ENCODE peak calls at places on chromosomes 11 and 22, in ten cellular contexts. N is HuH-7, Z is SJSA1, D is Daoy, Q is NCI-H446 treated with DMSO at 0.1 percent for 48 hours, J is right lobe of liver, F is skeletal muscle cell, V is cerebellum, P is T-helper 17 cell, G is aorta. E is an unnamed sample.

GRCh38 chr11:116217441-116217840 is 555.3 kb downstream of the BUD13 start:
- DNase-seq in N (no peak), Z (no peak), D (no peak), Q (no peak), J (no peak), F (no peak), V (no peak), P (no peak), G (no peak), E (no peak)

GRCh38 chr11:47667135-47667534 is 24.8 kb upstream of the MTCH2 start:
- DNase-seq in N (no peak), Z (no peak), D (no peak), Q (peak; percentile 83), J (no peak), F (peak; percentile 9), V (no peak), P (no peak), G (no peak), E (no peak)

GRCh38 chr11:123060265-123061000 is 1.5 kb downstream of the HSPA8 start:
- DNase-seq in N (no peak), Z (no peak), D (no peak), Q (no peak), J (no peak), F (no peak), V (no peak), P (no peak), G (no peak), E (no peak)

GRCh38 chr22:39220450-39220849 is 24.3 kb downstream of the PDGFB start:
- DNase-seq in N (no peak), Z (no peak), D (no peak), Q (no peak), J (no peak), F (no peak), V (no peak), P (no peak), G (no peak), E (no peak)

GRCh38 chr11:8775341-8776133 is 92.9 kb downstream of the RPL27A start:
- DNase-seq in N (no peak), Z (no peak), D (no peak), Q (no peak), J (no peak), F (no peak), V (no peak), P (no peak), G (no peak), E (no peak)

GRCh38 chr11:78790784-78791183 is 216.1 kb upstream of the NARS2 start:
- DNase-seq in N (no peak), Z (no peak), D (no peak), Q (no peak), J (no peak), F (no peak), V (no peak), P (no peak), G (no peak), E (no peak)

GRCh38 chr11:94883878-94884277 is 89.5 kb downstream of the CWC15 start:
- DNase-seq in N (no peak), Z (no peak), D (no peak), Q (no peak), J (no peak), F (no peak), V (no peak), P (no peak), G (no peak), E (no peak)

GRCh38 chr22:25545677-25546076 is 18.8 kb upstream of the GRK3 start:
- DNase-seq in N (no peak), Z (no peak), D (no peak), Q (no peak), J (no peak), F (no peak), V (no peak), P (no peak), G (no peak), E (no peak)

GRCh38 chr11:19344661-19345518 is 104.1 kb upstream of the E2F8 start:
- DNase-seq in N (peak; percentile 26), Z (no peak), D (peak; percentile 53), Q (no peak), J (peak; percentile 62), F (no peak), V (peak; percentile 57), P (no peak), G (peak; percentile 82), E (no peak)

GRCh38 chr11:26143553-26144308 is 188.2 kb upstream of the ANO3 start:
- DNase-seq in N (no peak), Z (no peak), D (no peak), Q (no peak), J (no peak), F (no peak), V (no peak), P (no peak), G (no peak), E (no peak)

GRCh38 chr11:4060182-4060923 is 34.2 kb upstream of the RRM1 start:
- DNase-seq in N (peak; percentile 58), Z (no peak), D (no peak), Q (no peak), J (no peak), F (no peak), V (no peak), P (no peak), G (no peak), E (no peak)

GRCh38 chr11:2202071-2202899 is 30.7 kb upstream of the TH start:
- DNase-seq in N (no peak), Z (no peak), D (no peak), Q (no peak), J (peak; percentile 55), F (no peak), V (no peak), P (no peak), G (peak; percentile 63), E (no peak)

GRCh38 chr11:8329336-8329735 is 65.7 kb upstream of the LMO1 start:
- DNase-seq in N (no peak), Z (no peak), D (no peak), Q (no peak), J (no peak), F (no peak), V (no peak), P (no peak), G (peak; percentile 30), E (no peak)

GRCh38 chr11:118705111-118705741 is 25.8 kb upstream of the TREH start:
- DNase-seq in N (no peak), Z (no peak), D (peak; percentile 79), Q (no peak), J (no peak), F (no peak), V (no peak), P (peak; percentile 19), G (no peak), E (no peak)

GRCh38 chr22:46791201-46791731 is 28.8 kb downstream of the TBC1D22A start:
- DNase-seq in N (no peak), Z (peak; percentile 91), D (peak; percentile 79), Q (no peak), J (no peak), F (no peak), V (peak; percentile 80), P (peak; percentile 81), G (peak; percentile 79), E (peak; percentile 82)

GRCh38 chr11:34730544-34731295 is 109.8 kb downstream of the EHF start:
- DNase-seq in N (no peak), Z (no peak), D (no peak), Q (no peak), J (no peak), F (no peak), V (no peak), P (no peak), G (no peak), E (no peak)